ENCODE peak calls at places on chromosome 6, in four cellular contexts. One of them, this sample, is unnamed.

GRCh38 chr6:39074486-39074885 is 25.9 kb downstream of the GLP1R start:
- DNase-seq in effector memory CD4-positive, alpha-beta T cell: no peak
- DNase-seq in AG04450: no peak
- DNase-seq in H9: peak; percentile 37
- DNase-seq in this sample: no peak

GRCh38 chr6:20680697-20681165 is 146.5 kb downstream of the CDKAL1 start:
- DNase-seq in effector memory CD4-positive, alpha-beta T cell: no peak
- DNase-seq in AG04450: no peak
- DNase-seq in H9: no peak
- DNase-seq in this sample: no peak

GRCh38 chr6:36788768-36789167 is 50.5 kb downstream of the CPNE5 start:
- DNase-seq in effector memory CD4-positive, alpha-beta T cell: no peak
- DNase-seq in H9: no peak
- DNase-seq in AG04450: no peak
- DNase-seq in this sample: no peak

GRCh38 chr6:98657764-98658163 is 176.6 kb upstream of the POU3F2 start:
- DNase-seq in H9: no peak
- DNase-seq in AG04450: peak; percentile 2
- DNase-seq in effector memory CD4-positive, alpha-beta T cell: no peak
- DNase-seq in this sample: no peak

GRCh38 chr6:37048851-37049734 is 43.6 kb downstream of the FGD2 start:
- DNase-seq in effector memory CD4-positive, alpha-beta T cell: peak; percentile 72
- DNase-seq in AG04450: peak; percentile 73
- DNase-seq in H9: no peak
- DNase-seq in this sample: no peak

GRCh38 chr6:123594776-123595175 is 42.0 kb downstream of the TRDN start:
- DNase-seq in effector memory CD4-positive, alpha-beta T cell: no peak
- DNase-seq in AG04450: no peak
- DNase-seq in H9: no peak
- DNase-seq in this sample: no peak

GRCh38 chr6:133906050-133906449 is 17.1 kb downstream of the TCF21 start:
- DNase-seq in H9: no peak
- DNase-seq in AG04450: no peak
- DNase-seq in effector memory CD4-positive, alpha-beta T cell: no peak
- DNase-seq in this sample: no peak

GRCh38 chr6:62393608-62394007 is 107.6 kb upstream of the KHDRBS2 start:
- DNase-seq in effector memory CD4-positive, alpha-beta T cell: no peak
- DNase-seq in AG04450: no peak
- DNase-seq in H9: peak; percentile 43
- DNase-seq in this sample: no peak

GRCh38 chr6:42451146-42451594 is 556 bp downstream of the TRERF1 start:
- DNase-seq in AG04450: no peak
- DNase-seq in effector memory CD4-positive, alpha-beta T cell: no peak
- DNase-seq in H9: no peak
- DNase-seq in this sample: no peak

GRCh38 chr6:80976336-80976735 is 776.1 kb downstream of the TENT5A start:
- DNase-seq in effector memory CD4-positive, alpha-beta T cell: no peak
- DNase-seq in AG04450: no peak
- DNase-seq in H9: no peak
- DNase-seq in this sample: no peak

GRCh38 chr6:136921936-136922679 is at the start of gene SLC35D3:
- DNase-seq in H9: peak; percentile 56
- DNase-seq in AG04450: no peak
- DNase-seq in effector memory CD4-positive, alpha-beta T cell: no peak
- DNase-seq in this sample: peak; percentile 11

GRCh38 chr6:35411066-35411465 is 41.1 kb upstream of the FANCE start:
- DNase-seq in effector memory CD4-positive, alpha-beta T cell: no peak
- DNase-seq in AG04450: no peak
- DNase-seq in H9: no peak
- DNase-seq in this sample: no peak

GRCh38 chr6:43910638-43911353 is 140.8 kb downstream of the VEGFA start:
- DNase-seq in effector memory CD4-positive, alpha-beta T cell: no peak
- DNase-seq in H9: no peak
- DNase-seq in AG04450: peak; percentile 50
- DNase-seq in this sample: no peak

GRCh38 chr6:113329942-113330897 is 526.9 kb upstream of the MARCKS start:
- DNase-seq in effector memory CD4-positive, alpha-beta T cell: no peak
- DNase-seq in AG04450: no peak
- DNase-seq in H9: no peak
- DNase-seq in this sample: no peak

GRCh38 chr6:93786474-93787330 is 367.3 kb upstream of the EPHA7 start:
- DNase-seq in H9: peak; percentile 82
- DNase-seq in effector memory CD4-positive, alpha-beta T cell: no peak
- DNase-seq in AG04450: no peak
- DNase-seq in this sample: no peak

GRCh38 chr6:168631589-168631988 is 190.6 kb downstream of the SMOC2 start:
- DNase-seq in H9: no peak
- DNase-seq in AG04450: no peak
- DNase-seq in effector memory CD4-positive, alpha-beta T cell: no peak
- DNase-seq in this sample: no peak

GRCh38 chr6:167493961-167494697 is 169.2 kb downstream of the TTLL2 start:
- DNase-seq in H9: no peak
- DNase-seq in AG04450: no peak
- DNase-seq in effector memory CD4-positive, alpha-beta T cell: no peak
- DNase-seq in this sample: no peak

GRCh38 chr6:168713839-168714238 is 272.9 kb downstream of the SMOC2 start:
- DNase-seq in H9: no peak
- DNase-seq in AG04450: no peak
- DNase-seq in effector memory CD4-positive, alpha-beta T cell: no peak
- DNase-seq in this sample: no peak

GRCh38 chr6:168058691-168059551 is 20.1 kb downstream of the FRMD1 start:
- DNase-seq in effector memory CD4-positive, alpha-beta T cell: no peak
- DNase-seq in H9: peak; percentile 70
- DNase-seq in AG04450: no peak
- DNase-seq in this sample: no peak

GRCh38 chr6:5325173-5325572 is 63.9 kb downstream of the FARS2 start:
- DNase-seq in effector memory CD4-positive, alpha-beta T cell: no peak
- DNase-seq in H9: no peak
- DNase-seq in AG04450: no peak
- DNase-seq in this sample: no peak

GRCh38 chr6:91667596-91667995 is 1080.7 kb upstream of the MAP3K7 start:
- DNase-seq in H9: no peak
- DNase-seq in effector memory CD4-positive, alpha-beta T cell: no peak
- DNase-seq in AG04450: no peak
- DNase-seq in this sample: no peak

GRCh38 chr6:15234068-15234758 is 11.7 kb upstream of the JARID2 start:
- DNase-seq in H9: no peak
- DNase-seq in effector memory CD4-positive, alpha-beta T cell: no peak
- DNase-seq in AG04450: no peak
- DNase-seq in this sample: no peak

GRCh38 chr6:95802978-95803377 is 212.8 kb upstream of the FUT9 start:
- DNase-seq in AG04450: no peak
- DNase-seq in effector memory CD4-positive, alpha-beta T cell: no peak
- DNase-seq in H9: no peak
- DNase-seq in this sample: no peak

GRCh38 chr6:75892384-75892783 is 143.3 kb downstream of the MYO6 start:
- DNase-seq in effector memory CD4-positive, alpha-beta T cell: no peak
- DNase-seq in AG04450: no peak
- DNase-seq in H9: no peak
- DNase-seq in this sample: no peak

GRCh38 chr6:155771822-155772221 is 316.2 kb upstream of the NOX3 start:
- DNase-seq in AG04450: no peak
- DNase-seq in H9: no peak
- DNase-seq in effector memory CD4-positive, alpha-beta T cell: no peak
- DNase-seq in this sample: no peak

GRCh38 chr6:145656128-145656527 is 79.2 kb downstream of the EPM2A start:
- DNase-seq in effector memory CD4-positive, alpha-beta T cell: no peak
- DNase-seq in AG04450: no peak
- DNase-seq in H9: no peak
- DNase-seq in this sample: no peak

GRCh38 chr6:12767016-12767415 is 50.4 kb downstream of the PHACTR1 start:
- DNase-seq in AG04450: no peak
- DNase-seq in effector memory CD4-positive, alpha-beta T cell: no peak
- DNase-seq in H9: no peak
- DNase-seq in this sample: no peak

GRCh38 chr6:70164556-70164955 is 138.3 kb downstream of the COL9A1 start:
- DNase-seq in effector memory CD4-positive, alpha-beta T cell: no peak
- DNase-seq in AG04450: no peak
- DNase-seq in H9: no peak
- DNase-seq in this sample: no peak

GRCh38 chr6:3280866-3281465 is 22.2 kb downstream of the PSMG4 start:
- DNase-seq in AG04450: no peak
- DNase-seq in effector memory CD4-positive, alpha-beta T cell: no peak
- DNase-seq in H9: no peak
- DNase-seq in this sample: no peak

GRCh38 chr6:16544006-16544405 is 217.3 kb downstream of the ATXN1 start:
- DNase-seq in AG04450: no peak
- DNase-seq in effector memory CD4-positive, alpha-beta T cell: no peak
- DNase-seq in H9: no peak
- DNase-seq in this sample: no peak

GRCh38 chr6:123962508-123962907 is 158.8 kb downstream of the NKAIN2 start:
- DNase-seq in AG04450: no peak
- DNase-seq in H9: no peak
- DNase-seq in effector memory CD4-positive, alpha-beta T cell: no peak
- DNase-seq in this sample: no peak

GRCh38 chr6:101994521-101994920 is 601.0 kb downstream of the GRIK2 start:
- DNase-seq in H9: no peak
- DNase-seq in AG04450: no peak
- DNase-seq in effector memory CD4-positive, alpha-beta T cell: no peak
- DNase-seq in this sample: no peak

DNA sequence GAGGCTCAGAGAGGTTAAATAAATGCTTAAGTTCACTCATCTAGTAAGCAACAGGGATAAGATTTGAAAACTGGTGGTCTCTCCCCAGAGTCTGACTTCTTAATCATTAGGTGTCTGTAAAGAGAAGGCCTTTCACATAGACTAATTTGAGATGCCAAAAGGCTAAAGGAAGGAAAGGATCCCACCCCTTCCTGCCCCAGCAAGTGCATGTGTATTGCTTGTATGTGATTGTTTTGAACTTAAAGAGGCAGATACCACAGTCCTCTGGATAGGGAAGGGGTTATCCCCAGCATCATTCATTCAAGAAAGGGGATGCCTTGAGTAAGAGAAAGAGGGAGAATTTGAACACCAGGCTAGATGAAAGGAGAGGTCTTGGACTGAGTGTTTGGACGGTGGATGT is 192.0 kb downstream of the OGFRL1 start:
- DNase-seq in H9: no peak
- DNase-seq in AG04450: no peak
- DNase-seq in effector memory CD4-positive, alpha-beta T cell: no peak
- DNase-seq in this sample: no peak
- H3K9me3 ChIP-seq in H9: no peaks in the 10 kb centered on the region
- H3K9me3 ChIP-seq in AG04450: no peaks in the 10 kb centered on the region
- H3K9me3 ChIP-seq in effector memory CD4-positive, alpha-beta T cell: no peaks in the 10 kb centered on the region
- H3K9me3 ChIP-seq in this sample: no peaks in the 10 kb centered on the region

GRCh38 chr6:170022291-170022722 is 268.6 kb downstream of the DLL1 start:
- DNase-seq in AG04450: no peak
- DNase-seq in H9: no peak
- DNase-seq in effector memory CD4-positive, alpha-beta T cell: no peak
- DNase-seq in this sample: no peak
- H3K9me3 ChIP-seq in AG04450: peaks cover 81% of the 10 kb centered on the region
- H3K9me3 ChIP-seq in H9: no peaks in the 10 kb centered on the region
- H3K9me3 ChIP-seq in effector memory CD4-positive, alpha-beta T cell: no peaks in the 10 kb centered on the region
- H3K9me3 ChIP-seq in this sample: no peaks in the 10 kb centered on the region

GRCh38 chr6:30875244-30876038 is 8.9 kb upstream of the DDR1 start:
- DNase-seq in effector memory CD4-positive, alpha-beta T cell: no peak
- DNase-seq in AG04450: no peak
- DNase-seq in H9: no peak
- DNase-seq in this sample: no peak

GRCh38 chr6:30876039-30876730 is 8.1 kb upstream of the DDR1 start:
- DNase-seq in effector memory CD4-positive, alpha-beta T cell: no peak
- DNase-seq in H9: no peak
- DNase-seq in AG04450: no peak
- DNase-seq in this sample: no peak

GRCh38 chr6:30870546-30870945 is 13.8 kb upstream of the DDR1 start:
- DNase-seq in AG04450: no peak
- DNase-seq in H9: no peak
- DNase-seq in effector memory CD4-positive, alpha-beta T cell: no peak
- DNase-seq in this sample: no peak

GRCh38 chr6:30873137-30873640 is 11.1 kb upstream of the DDR1 start:
- DNase-seq in AG04450: no peak
- DNase-seq in H9: no peak
- DNase-seq in effector memory CD4-positive, alpha-beta T cell: no peak
- DNase-seq in this sample: no peak

DNA sequence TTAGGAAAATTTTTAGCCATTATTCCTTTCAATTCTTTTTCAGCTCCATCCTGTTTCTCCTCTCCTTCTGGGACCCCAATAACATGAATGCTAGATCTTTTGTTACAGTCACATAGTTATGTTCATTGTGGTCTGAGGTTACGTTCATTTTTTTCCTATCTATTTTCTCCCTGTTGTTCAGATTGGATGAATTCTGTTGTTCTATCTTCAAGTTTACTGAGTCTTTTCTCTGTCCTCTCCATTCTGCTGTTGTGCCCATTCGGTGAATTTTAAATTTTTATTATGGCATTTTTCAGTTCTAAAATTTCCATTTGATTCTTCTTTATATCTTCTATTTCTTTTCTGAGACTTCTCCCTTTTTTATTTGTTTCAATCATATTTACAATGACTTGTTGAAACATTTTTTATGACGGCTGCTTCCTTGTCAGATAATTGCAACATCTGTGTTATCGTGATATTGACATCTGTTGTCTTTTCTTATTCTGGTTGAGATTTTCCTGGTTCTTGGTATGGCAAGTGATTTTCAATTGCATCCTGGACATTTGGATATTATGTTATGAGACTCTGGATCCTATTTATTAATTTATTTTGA is 12.6 kb upstream of the DDR1 start:
- DNase-seq in H9: no peak
- DNase-seq in AG04450: no peak
- DNase-seq in effector memory CD4-positive, alpha-beta T cell: no peak
- DNase-seq in this sample: no peak
- H3K9me3 ChIP-seq in H9: peaks cover 14% of the 10 kb centered on the region
- H3K9me3 ChIP-seq in AG04450: peaks cover 13% of the 10 kb centered on the region
- H3K9me3 ChIP-seq in effector memory CD4-positive, alpha-beta T cell: no peaks in the 10 kb centered on the region
- H3K9me3 ChIP-seq in this sample: no peaks in the 10 kb centered on the region

GRCh38 chr6:19413323-19413722 is 423.8 kb upstream of the ID4 start:
- DNase-seq in H9: no peak
- DNase-seq in AG04450: no peak
- DNase-seq in effector memory CD4-positive, alpha-beta T cell: no peak
- DNase-seq in this sample: no peak

GRCh38 chr6:19408331-19408730 is 428.8 kb upstream of the ID4 start:
- DNase-seq in AG04450: no peak
- DNase-seq in effector memory CD4-positive, alpha-beta T cell: no peak
- DNase-seq in H9: no peak
- DNase-seq in this sample: no peak

GRCh38 chr6:19415605-19416326 is 421.4 kb upstream of the ID4 start:
- DNase-seq in AG04450: no peak
- DNase-seq in effector memory CD4-positive, alpha-beta T cell: no peak
- DNase-seq in H9: no peak
- DNase-seq in this sample: no peak

DNA sequence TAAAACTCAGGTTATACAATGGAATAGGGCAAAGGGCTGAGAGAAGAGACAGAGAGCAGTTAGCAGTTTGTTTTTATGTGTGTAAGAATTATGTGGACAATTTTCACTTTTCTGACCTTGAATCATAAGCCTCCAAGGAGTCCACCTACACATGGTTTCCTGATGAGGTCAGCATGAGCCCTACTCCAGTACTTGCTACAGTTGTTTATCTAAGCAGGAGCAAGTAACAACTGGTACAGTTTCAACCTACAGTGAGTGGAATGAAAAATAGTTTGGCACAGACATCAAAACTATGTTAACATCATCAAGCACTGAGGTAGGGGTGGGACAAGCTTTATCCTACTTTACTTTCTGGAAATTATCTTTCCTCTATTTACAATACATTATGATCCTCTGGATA is 426.7 kb upstream of the ID4 start:
- DNase-seq in effector memory CD4-positive, alpha-beta T cell: no peak
- DNase-seq in AG04450: peak; percentile 29
- DNase-seq in H9: no peak
- DNase-seq in this sample: no peak
- H3K9me3 ChIP-seq in effector memory CD4-positive, alpha-beta T cell: no peaks in the 10 kb centered on the region
- H3K9me3 ChIP-seq in AG04450: peaks cover 4% of the 10 kb centered on the region
- H3K9me3 ChIP-seq in H9: no peaks in the 10 kb centered on the region
- H3K9me3 ChIP-seq in this sample: no peaks in the 10 kb centered on the region

This sample was measured in T-helper 17 cell.